ENCODE peak calls at places on chromosomes 5 and 9, in seven cellular contexts. G is brain microvascular endothelial cell; D is endothelial cell; L is GM12878; I is CD8-positive, alpha-beta T cell; H is kidney epithelial cell; C is GM13977. P is an unnamed sample.

GRCh38 chr5:176176231-176176630 is 62.0 kb upstream of the SIMC1 start:
- DNase-seq in G (no peak), D (no peak), L (no peak), I (no peak), H (no peak), C (no peak), P (no peak)

GRCh38 chr9:71768388-71769174 is at the start of gene CEMIP2:
- DNase-seq in G (peak; percentile 81), D (peak; percentile 88), L (no peak), I (peak; percentile 89), H (no peak), C (peak; percentile 89), P (peak; percentile 91)

GRCh38 chr9:119284118-119284517 is 85.1 kb downstream of the BRINP1 start:
- DNase-seq in G (no peak), D (peak; percentile 28), L (no peak), I (no peak), H (no peak), C (no peak), P (peak; percentile 65)

GRCh38 chr9:96169488-96169887 is 132.5 kb downstream of the HSD17B3 start:
- DNase-seq in G (peak; percentile 9), D (peak; percentile 67), L (no peak), I (no peak), H (peak; percentile 21), C (no peak), P (peak; percentile 69)

GRCh38 chr9:99820330-99821186 is 1.1 kb upstream of the NR4A3 start:
- DNase-seq in G (peak; percentile 71), D (no peak), L (no peak), I (peak; percentile 77), H (no peak), C (peak; percentile 76), P (no peak)

GRCh38 chr5:153965102-153965645 is 73.5 kb downstream of the FAM114A2 start:
- DNase-seq in G (peak; percentile 18), D (peak; percentile 73), L (peak; percentile 13), I (no peak), H (no peak), C (peak; percentile 82), P (peak; percentile 74)

GRCh38 chr9:1217076-1217475 is 166.9 kb downstream of the DMRT2 start:
- DNase-seq in G (no peak), D (no peak), L (no peak), I (no peak), H (no peak), C (no peak), P (no peak)

GRCh38 chr5:59528226-59528862 is 365.2 kb downstream of the PDE4D start:
- DNase-seq in G (no peak), D (no peak), L (no peak), I (no peak), H (no peak), C (no peak), P (no peak)

GRCh38 chr5:68012831-68013230 is 202.7 kb upstream of the PIK3R1 start:
- DNase-seq in G (no peak), D (no peak), L (no peak), I (no peak), H (no peak), C (no peak), P (no peak)

GRCh38 chr5:39177629-39177959 is 41.8 kb downstream of the FYB1 start:
- DNase-seq in G (no peak), D (no peak), L (peak; percentile 21), I (no peak), H (no peak), C (peak; percentile 12), P (no peak)

GRCh38 chr9:36030871-36031270 is 5.8 kb upstream of the RECK start:
- DNase-seq in G (no peak), D (no peak), L (no peak), I (no peak), H (no peak), C (no peak), P (no peak)

GRCh38 chr5:125311743-125312142 is 565.3 kb upstream of the ZNF608 start:
- DNase-seq in G (peak; percentile 21), D (no peak), L (no peak), I (no peak), H (peak; percentile 29), C (no peak), P (no peak)

GRCh38 chr5:13574634-13575033 is 369.9 kb downstream of the DNAH5 start:
- DNase-seq in G (no peak), D (no peak), L (no peak), I (no peak), H (no peak), C (no peak), P (no peak)

GRCh38 chr5:103473725-103474124 is 88.9 kb downstream of the NUDT12 start:
- DNase-seq in G (no peak), D (no peak), L (no peak), I (no peak), H (no peak), C (no peak), P (no peak)

GRCh38 chr5:107952450-107952849 is 281.7 kb upstream of the EFNA5 start:
- DNase-seq in G (no peak), D (no peak), L (no peak), I (no peak), H (no peak), C (no peak), P (no peak)

GRCh38 chr9:33452828-33453271 is 5.5 kb upstream of the AQP3 start:
- DNase-seq in G (peak; percentile 78), D (peak; percentile 81), L (no peak), I (peak; percentile 62), H (peak; percentile 42), C (peak; percentile 66), P (peak; percentile 92)
- TF ChIP-seq CTCF in G (peak; percentile 91), D (peak; percentile 74), L (peak; percentile 52), I (peak; percentile 56), H (peak; percentile 88), C (peak; percentile 82), P (peak; percentile 92)

GRCh38 chr5:146948666-146949065 is 70.1 kb upstream of the PPP2R2B start:
- DNase-seq in G (no peak), D (no peak), L (no peak), I (no peak), H (peak; percentile 5), C (no peak), P (no peak)

GRCh38 chr5:146944764-146945710 is 66.5 kb upstream of the PPP2R2B start:
- DNase-seq in G (no peak), D (no peak), L (no peak), I (no peak), H (no peak), C (no peak), P (no peak)

GRCh38 chr5:146952168-146952567 is 73.6 kb upstream of the PPP2R2B start:
- DNase-seq in G (no peak), D (no peak), L (no peak), I (no peak), H (no peak), C (no peak), P (no peak)

GRCh38 chr5:146945722-146946121 is 67.2 kb upstream of the PPP2R2B start:
- DNase-seq in G (no peak), D (no peak), L (no peak), I (no peak), H (no peak), C (no peak), P (no peak)

DNA sequence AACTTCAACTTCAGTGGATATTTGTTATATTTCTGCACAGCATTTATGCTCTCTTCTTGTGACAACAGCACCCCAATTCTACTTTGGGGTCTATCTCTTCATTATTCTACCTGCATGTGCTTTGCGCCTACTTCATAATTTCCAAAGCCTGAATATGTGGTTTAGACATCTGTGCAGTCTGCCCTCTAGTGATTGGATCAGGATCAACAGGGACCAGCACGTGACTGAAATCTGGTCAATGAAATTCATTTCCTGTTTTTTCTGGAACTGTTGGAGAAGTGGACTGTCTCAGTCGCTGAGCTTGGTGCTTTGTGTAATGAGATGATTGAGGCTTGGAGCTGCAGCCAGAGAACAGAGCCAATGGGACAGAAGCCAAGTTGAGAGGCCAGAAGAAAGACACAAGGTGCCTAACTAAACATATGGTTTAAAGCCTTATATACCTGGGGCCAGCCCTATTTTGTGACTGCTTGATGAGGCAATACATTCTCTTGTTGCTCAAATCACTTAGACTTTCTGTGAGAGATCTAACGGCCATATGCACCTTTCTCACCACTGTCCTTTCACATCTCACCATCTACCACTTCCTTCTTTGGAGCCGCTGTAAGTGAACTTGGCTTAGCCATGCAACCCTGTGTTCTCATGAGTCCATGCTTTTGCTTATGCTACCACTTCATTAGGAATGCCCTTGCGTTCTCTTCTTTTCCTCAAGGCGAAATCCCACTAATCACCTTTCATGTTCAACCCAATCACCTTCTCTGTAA is 68.8 kb upstream of the PPP2R2B start:
- DNase-seq in G (no peak), D (peak; percentile 39), L (no peak), I (no peak), H (no peak), C (no peak), P (no peak)
- TF ChIP-seq CTCF in G (peak; percentile 49), D (peak; percentile 59), L (peak; percentile 19), I (no peak), H (peak; percentile 36), C (peak; percentile 28), P (peak; percentile 77)

DNA sequence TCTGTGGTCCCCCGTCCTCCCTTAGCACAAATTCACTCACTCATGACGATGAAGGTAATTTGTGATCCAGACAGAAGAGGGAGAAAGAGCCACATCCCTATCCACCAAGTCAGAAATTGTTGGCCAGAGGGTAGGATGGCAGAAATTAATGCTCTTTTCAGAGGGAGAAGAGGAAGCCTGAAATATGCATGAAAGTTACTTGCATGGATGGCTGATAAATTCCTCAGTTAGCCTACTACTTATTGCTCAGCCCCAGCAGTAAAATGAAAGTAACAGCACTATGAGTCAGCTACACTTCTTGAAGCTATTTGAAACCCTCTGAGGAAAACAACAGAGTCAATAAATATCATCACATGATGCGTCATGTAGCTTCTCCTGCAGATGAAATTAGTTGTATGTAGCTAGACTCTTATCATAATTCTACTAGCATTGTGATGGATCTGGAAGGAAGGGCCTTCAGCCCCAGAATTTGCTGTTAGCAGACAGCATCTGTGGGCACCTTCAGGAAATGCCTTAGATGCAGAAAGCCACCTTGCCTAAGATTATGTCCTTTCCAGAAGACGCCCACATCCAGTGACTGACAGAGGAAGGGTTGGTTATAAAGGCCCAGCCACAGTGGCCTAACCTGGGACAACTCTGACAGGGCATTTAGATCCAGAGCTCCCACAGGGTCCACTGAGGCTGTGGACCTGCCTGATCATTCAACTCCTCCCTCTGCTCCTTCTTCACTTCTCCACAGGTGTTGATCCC is 81.2 kb upstream of the CCDC112 start:
- DNase-seq in G (peak; percentile 69), D (no peak), L (peak; percentile 4), I (no peak), H (peak; percentile 84), C (peak; percentile 34), P (no peak)
- TF ChIP-seq CTCF in G (peak; percentile 56), D (no peak), L (no peak), I (no peak), H (peak; percentile 34), C (no peak), P (no peak)

GRCh38 chr5:142767925-142768324 is 2.3 kb upstream of the ARHGAP26 start:
- DNase-seq in G (no peak), D (no peak), L (no peak), I (no peak), H (no peak), C (no peak), P (no peak)

GRCh38 chr5:142769251-142769792 is 855 bp upstream of the ARHGAP26 start:
- DNase-seq in G (peak; percentile 12), D (no peak), L (no peak), I (no peak), H (no peak), C (no peak), P (no peak)

GRCh38 chr5:142772766-142773293 is 2.7 kb downstream of the ARHGAP26 start:
- DNase-seq in G (no peak), D (no peak), L (no peak), I (no peak), H (no peak), C (no peak), P (no peak)

GRCh38 chr5:142770650-142771609 is 753 bp downstream of the ARHGAP26 start:
- DNase-seq in G (peak; percentile 39), D (peak; percentile 50), L (no peak), I (peak; percentile 65), H (no peak), C (peak; percentile 46), P (peak; percentile 62)

GRCh38 chr5:142769793-142770649 is at the start of gene ARHGAP26:
- DNase-seq in G (peak; percentile 97), D (peak; percentile 96), L (peak; percentile 70), I (peak; percentile 90), H (peak; percentile 82), C (peak; percentile 94), P (peak; percentile 98)
- TF ChIP-seq CTCF in G (peak; percentile 43), D (no peak), L (peak; percentile 35), I (no peak), H (peak; percentile 26), C (peak; percentile 21), P (peak; percentile 30)

P was measured in H9.